ENCODE peak calls at places on chromosomes 4 and X, in four cellular contexts. M, O, J and D are unnamed samples.

GRCh38 chrX:53122013-53122412 is 28.1 kb downstream of the KANTR start:
- DNase-seq in J (no peak), M (no peak), O (no peak), D (no peak)

GRCh38 chrX:46165411-46165810 is 379.8 kb downstream of the ZNF674 start:
- DNase-seq in J (no peak), M (no peak), O (no peak), D (no peak)

GRCh38 chr4:87069037-87069742 is 134.4 kb downstream of the AFF1 start:
- DNase-seq in M (no peak), O (no peak), J (no peak), D (no peak)

GRCh38 chr4:26407466-26407865 is 82.8 kb downstream of the CCKAR start:
- DNase-seq in M (no peak), O (no peak), J (no peak), D (no peak)

GRCh38 chr4:113773014-113773413 is 11.5 kb upstream of the CAMK2D start:
- DNase-seq in J (no peak), M (no peak), O (no peak), D (no peak)

GRCh38 chr4:6172093-6172926 is 28.0 kb downstream of the JAKMIP1 start:
- DNase-seq in M (no peak), O (no peak), J (no peak), D (no peak)

GRCh38 chr4:142809559-142809958 is 36.5 kb downstream of the INPP4B start:
- DNase-seq in J (no peak), M (no peak), O (no peak), D (no peak)

GRCh38 chr4:175947117-175947722 is 118.4 kb upstream of the WDR17 start:
- DNase-seq in J (peak), M (peak), O (no peak), D (no peak)

GRCh38 chrX:120456973-120457372 is 12.1 kb downstream of the LAMP2 start:
- DNase-seq in M (no peak), O (no peak), J (no peak), D (no peak)

GRCh38 chrX:32137525-32137924 is 1065.7 kb upstream of the FTHL17 start:
- DNase-seq in M (no peak), J (no peak), O (no peak), D (no peak)

GRCh38 chr4:77073981-77074865 is 1.6 kb downstream of the CCNI start:
- DNase-seq in O (no peak), J (no peak), M (no peak), D (no peak)

GRCh38 chr4:150337709-150338108 is 244.2 kb upstream of the MAB21L2 start:
- DNase-seq in O (no peak), M (no peak), J (no peak), D (no peak)

GRCh38 chr4:71570492-71570891 is 213.4 kb downstream of the GC start:
- DNase-seq in J (no peak), M (no peak), O (no peak), D (no peak)

GRCh38 chr4:153465922-153466636 is at the start of gene TMEM131L:
- DNase-seq in O (peak), M (peak), J (peak), D (no peak)

GRCh38 chr4:139550724-139551429 is 5.1 kb downstream of the SETD7 start:
- DNase-seq in J (no peak), M (no peak), O (no peak), D (no peak)

GRCh38 chrX:48459483-48459882 is 10.6 kb downstream of the SLC38A5 start:
- DNase-seq in M (no peak), O (no peak), J (no peak), D (no peak)

GRCh38 chr4:2949782-2950125 is 13.5 kb downstream of the NOP14 start:
- DNase-seq in J (no peak), M (no peak), O (no peak), D (no peak)

GRCh38 chr4:139528377-139529005 is 27.5 kb downstream of the SETD7 start:
- DNase-seq in O (no peak), M (no peak), J (no peak), D (peak)

GRCh38 chrX:155070038-155070437 is 898 bp downstream of the CMC4 start:
- DNase-seq in O (no peak), J (no peak), M (no peak), D (no peak)

GRCh38 chr4:61545902-61546498 is 345.9 kb downstream of the ADGRL3 start:
- DNase-seq in M (no peak), O (no peak), J (no peak), D (no peak)

GRCh38 chr4:148007303-148007702 is 275.4 kb downstream of the ARHGAP10 start:
- DNase-seq in M (peak), O (peak), J (no peak), D (no peak)

GRCh38 chrX:10395179-10395578 is 225.2 kb downstream of the MID1 start:
- DNase-seq in J (no peak), M (no peak), O (no peak), D (no peak)

GRCh38 chr4:128141866-128142265 is 80.8 kb downstream of the LARP1B start:
- DNase-seq in M (no peak), O (no peak), J (no peak), D (no peak)

GRCh38 chr4:172481802-172482508 is 668.8 kb downstream of the GALNTL6 start:
- DNase-seq in O (no peak), M (no peak), J (no peak), D (no peak)

GRCh38 chr4:132797856-132798255 is 351.2 kb upstream of the PCDH10 start:
- DNase-seq in J (no peak), O (no peak), M (no peak), D (no peak)

GRCh38 chr4:41204400-41204978 is 9.9 kb downstream of the APBB2 start:
- DNase-seq in O (no peak), M (peak), J (peak), D (no peak)

GRCh38 chrX:119775517-119776238 is 15.8 kb downstream of the RPL39 start:
- DNase-seq in O (no peak), J (no peak), M (no peak), D (no peak)

GRCh38 chr4:20359692-20360091 is 108.0 kb downstream of the SLIT2 start:
- DNase-seq in M (no peak), J (no peak), O (no peak), D (no peak)

GRCh38 chrX:77162777-77163176 is 284.4 kb upstream of the FGF16 start:
- DNase-seq in J (peak), M (no peak), O (no peak), D (no peak)

DNA sequence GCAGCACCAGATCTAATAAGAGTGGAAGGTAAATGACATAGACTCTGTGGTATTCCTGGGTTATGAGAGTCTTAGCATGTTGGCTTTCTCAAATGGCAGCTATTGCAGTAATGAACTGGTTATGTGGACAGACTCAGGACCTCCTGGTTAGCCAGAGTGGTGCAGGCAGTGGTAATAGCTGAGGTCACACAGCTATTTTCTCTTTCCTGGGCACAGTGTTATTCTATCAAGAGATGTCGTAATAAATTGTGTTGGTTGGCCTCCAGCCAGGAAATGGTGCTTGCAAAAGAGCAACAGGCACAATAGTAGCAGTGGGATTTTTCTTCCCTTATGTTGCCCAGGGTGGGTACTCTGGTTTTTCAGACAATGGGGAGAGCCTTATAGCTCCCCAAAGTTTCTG is 279.2 kb upstream of the FGF16 start:
- DNase-seq in M (no peak), J (peak), O (no peak), D (no peak)
- TF ChIP-seq POLR2AphosphoS2 in M (no peak), J (no peak), O (no peak), D (no peak)

GRCh38 chr4:1675802-1676137 is 8.3 kb downstream of the FAM53A start:
- DNase-seq in O (no peak), J (no peak), M (no peak), D (no peak)
- TF ChIP-seq POLR2AphosphoS2 in O (no peak), J (no peak), M (no peak), D (no peak)

GRCh38 chr4:103802766-103803165 is 83.0 kb upstream of the TACR3 start:
- DNase-seq in M (no peak), J (no peak), O (no peak), D (no peak)
- TF ChIP-seq POLR2AphosphoS2 in M (no peak), J (no peak), O (no peak), D (no peak)

GRCh38 chr4:53638919-53639318 is 47.6 kb upstream of the LNX1 start:
- DNase-seq in J (no peak), O (no peak), M (no peak), D (no peak)

GRCh38 chr4:53629296-53629695 is 38.0 kb upstream of the LNX1 start:
- DNase-seq in M (no peak), J (no peak), O (no peak), D (no peak)

GRCh38 chr4:53637348-53637747 is 46.1 kb upstream of the LNX1 start:
- DNase-seq in O (no peak), J (no peak), M (no peak), D (no peak)

GRCh38 chr4:53635697-53636483 is 44.6 kb upstream of the LNX1 start:
- DNase-seq in M (no peak), J (no peak), O (no peak), D (no peak)

GRCh38 chr4:53633608-53634007 is 42.3 kb upstream of the LNX1 start:
- DNase-seq in M (no peak), J (no peak), O (no peak), D (no peak)
- TF ChIP-seq POLR2AphosphoS2 in M (no peak), J (no peak), O (no peak), D (no peak)

DNA sequence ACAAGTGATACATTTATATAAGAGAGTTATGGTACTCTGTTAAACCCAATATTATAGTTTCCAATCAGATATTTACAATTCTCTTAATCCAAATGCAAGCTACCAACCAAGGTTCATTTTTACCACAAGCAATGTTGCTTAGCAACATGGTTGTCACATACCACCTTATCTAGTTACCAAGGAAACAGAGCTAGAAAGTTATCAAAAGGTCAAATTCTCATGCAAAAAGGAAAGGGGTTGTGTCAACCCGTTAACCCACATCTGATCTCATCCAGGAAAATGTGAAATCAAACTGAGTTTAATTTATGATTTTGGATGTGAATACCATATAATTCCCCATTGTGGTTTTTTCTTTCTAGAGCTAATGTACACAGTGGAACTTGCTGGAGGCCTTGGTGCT is 274.1 kb upstream of the MAGEB2 start:
- DNase-seq in M (no peak), J (peak), O (no peak), D (no peak)
- TF ChIP-seq POLR2AphosphoS2 in M (no peak), J (no peak), O (no peak), D (no peak)

GRCh38 chrX:150772150-150772970 is 79.2 kb downstream of the MTMR1 start:
- DNase-seq in J (peak), O (peak), M (peak), D (no peak)
- TF ChIP-seq POLR2AphosphoS2 in J (no peak), O (no peak), M (no peak), D (no peak)

GRCh38 chr4:47213971-47214370 is 182.6 kb downstream of the GABRB1 start:
- DNase-seq in J (peak), O (no peak), M (no peak), D (no peak)
- TF ChIP-seq POLR2AphosphoS2 in J (no peak), O (no peak), M (no peak), D (no peak)

DNA sequence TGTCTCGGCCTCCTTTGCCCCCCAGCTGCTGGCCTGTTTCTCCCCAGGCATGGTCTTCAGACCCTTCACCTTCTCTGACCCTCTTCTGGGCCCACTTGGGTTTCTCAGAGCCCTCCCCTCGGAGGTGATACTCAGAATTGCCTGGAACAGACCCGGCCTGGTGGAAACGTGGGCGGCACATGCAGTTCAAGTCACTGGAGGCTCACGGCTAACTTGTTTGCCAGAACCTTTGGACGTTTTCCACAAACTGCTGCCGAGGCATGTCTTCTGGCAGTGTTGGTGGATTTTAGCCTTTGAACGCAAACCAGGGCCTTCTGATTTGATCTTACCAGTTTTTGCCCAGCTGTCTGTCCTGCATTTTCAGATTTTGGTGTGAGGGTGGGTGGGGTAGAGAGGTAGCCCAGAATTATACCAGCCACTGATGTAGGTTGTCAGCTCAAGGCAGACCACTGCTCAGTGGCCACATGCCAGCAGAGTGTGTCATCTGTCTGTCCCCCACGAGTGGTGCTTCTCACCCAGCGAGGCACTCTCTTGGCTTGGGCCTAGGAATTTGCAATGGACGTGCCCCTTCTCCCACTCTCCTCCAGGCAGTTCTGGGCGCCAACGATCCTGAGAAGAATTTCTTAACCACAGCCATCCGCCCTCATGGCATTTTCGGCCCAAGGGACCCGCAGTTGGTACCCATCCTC is 32.5 kb upstream of the ZNF185 start:
- DNase-seq in M (no peak), J (no peak), O (no peak), D (no peak)
- TF ChIP-seq POLR2AphosphoS2 in M (no peak), J (no peak), O (no peak), D (no peak)

GRCh38 chr4:15234585-15235126 is 193.2 kb upstream of the C1QTNF7 start:
- DNase-seq in O (no peak), J (no peak), M (no peak), D (no peak)

GRCh38 chr4:15231265-15232091 is 196.4 kb upstream of the C1QTNF7 start:
- DNase-seq in O (peak), M (peak), J (peak), D (peak)

GRCh38 chr4:15232725-15233597 is 194.9 kb upstream of the C1QTNF7 start:
- DNase-seq in M (no peak), J (peak), O (no peak), D (no peak)

GRCh38 chr4:15233626-15234025 is 194.2 kb upstream of the C1QTNF7 start:
- DNase-seq in M (no peak), O (no peak), J (no peak), D (no peak)

GRCh38 chr4:15234101-15234500 is 193.7 kb upstream of the C1QTNF7 start:
- DNase-seq in M (no peak), J (no peak), O (no peak), D (no peak)
- TF ChIP-seq POLR2AphosphoS2 in M (no peak), J (no peak), O (no peak), D (no peak)

GRCh38 chr4:110092646-110093045 is 105.8 kb downstream of the ELOVL6 start:
- DNase-seq in J (no peak), M (no peak), O (no peak), D (no peak)
- TF ChIP-seq POLR2AphosphoS2 in J (no peak), M (no peak), O (no peak), D (no peak)